ENCODE peak calls at places on chromosome 7, in eight cellular contexts. M is fibroblast of lung, C is colonic mucosa, V is psoas muscle, I is aorta, W is upper lobe of right lung, H is breast epithelium, S is endodermal cell. P is an unnamed sample. For H3K9me3 and H3K27me3, the result is how much of the 10 kb centered on the place peaks cover.

GRCh38 chr7:130986271-130986690 is 252.3 kb upstream of the KLF14 start:
- DNase-seq in H (no peak), V (no peak), W (no peak), C (no peak), S (no peak), I (no peak), M (peak), P (no peak)

GRCh38 chr7:99485094-99485493 is 12.4 kb downstream of the ZNF789 start:
- DNase-seq in C (no peak), W (no peak), H (no peak), S (no peak), M (no peak), I (no peak), V (peak), P (no peak)

GRCh38 chr7:5774790-5775189 is 6.7 kb downstream of the RNF216 start:
- DNase-seq in C (no peak), W (no peak), H (no peak), V (no peak), I (no peak), M (no peak), S (no peak), P (no peak)

GRCh38 chr7:140867467-140868314 is 57.0 kb downstream of the BRAF start:
- DNase-seq in V (no peak), I (no peak), M (no peak), H (no peak), W (no peak), C (no peak), S (no peak), P (no peak)

GRCh38 chr7:143003393-143004051 is 23.4 kb downstream of the OR9A2 start:
- DNase-seq in M (peak), V (no peak), C (no peak), S (no peak), W (no peak), H (no peak), I (no peak), P (peak)

GRCh38 chr7:127927339-127927679 is 103.9 kb downstream of the LRRC4 start:
- DNase-seq in S (no peak), H (no peak), C (no peak), I (no peak), M (peak), V (no peak), W (no peak), P (peak)

GRCh38 chr7:131056007-131056406 is 271.7 kb upstream of the MKLN1 start:
- DNase-seq in I (no peak), S (no peak), V (no peak), M (no peak), W (no peak), H (no peak), C (no peak), P (no peak)

GRCh38 chr7:21076054-21076453 is 289.4 kb upstream of the SP8 start:
- DNase-seq in I (no peak), M (no peak), H (no peak), C (peak), V (no peak), S (no peak), W (no peak), P (no peak)

GRCh38 chr7:151283302-151283701 is 34.8 kb upstream of the SMARCD3 start:
- DNase-seq in M (no peak), V (no peak), S (no peak), H (no peak), W (no peak), C (no peak), I (no peak), P (no peak)

GRCh38 chr7:35251606-35252310 is 2.1 kb downstream of the TBX20 start:
- DNase-seq in I (no peak), C (no peak), S (no peak), V (no peak), H (no peak), W (no peak), M (no peak), P (no peak)

GRCh38 chr7:133355325-133355708 is 102.4 kb downstream of the EXOC4 start:
- DNase-seq in H (no peak), W (no peak), S (no peak), C (no peak), M (peak), V (no peak), I (no peak), P (no peak)

GRCh38 chr7:36964297-36964696 is 240.0 kb upstream of the AOAH start:
- DNase-seq in V (no peak), S (no peak), W (no peak), H (no peak), C (no peak), I (no peak), M (no peak), P (no peak)

GRCh38 chr7:129285195-129285594 is 60.4 kb downstream of the AHCYL2 start:
- DNase-seq in V (no peak), W (no peak), I (no peak), S (no peak), M (peak), C (no peak), H (no peak), P (no peak)

GRCh38 chr7:75739796-75740672 is 1.3 kb upstream of the HIP1 start:
- DNase-seq in W (no peak), V (no peak), C (no peak), I (no peak), S (peak), M (peak), H (no peak), P (no peak)

GRCh38 chr7:40329601-40330153 is 194.9 kb downstream of the SUGCT start:
- DNase-seq in C (no peak), V (no peak), H (no peak), M (peak), I (no peak), S (no peak), W (no peak), P (no peak)

GRCh38 chr7:94003446-94004023 is 620 bp downstream of the BET1 start:
- DNase-seq in V (no peak), C (peak), M (no peak), W (no peak), S (peak), H (no peak), I (no peak), P (no peak)

GRCh38 chr7:1670894-1671875 is 1.1 kb downstream of the ELFN1 start:
- DNase-seq in S (peak), I (peak), V (peak), M (no peak), H (no peak), C (no peak), W (peak), P (no peak)

GRCh38 chr7:27784399-27785053 is 44.6 kb downstream of the TAX1BP1 start:
- DNase-seq in H (no peak), C (peak), V (no peak), W (no peak), M (peak), I (no peak), S (no peak), P (peak)

GRCh38 chr7:7970620-7971307 is 2.2 kb downstream of the GLCCI1 start:
- DNase-seq in S (no peak), M (no peak), I (no peak), C (peak), V (no peak), H (no peak), W (no peak), P (no peak)

GRCh38 chr7:139896831-139897230 is 67.8 kb downstream of the TBXAS1 start:
- DNase-seq in S (no peak), H (no peak), V (no peak), M (no peak), W (no peak), I (no peak), C (no peak), P (no peak)

GRCh38 chr7:45391618-45392451 is 182.3 kb upstream of the ADCY1 start:
- DNase-seq in V (no peak), S (peak), W (no peak), I (no peak), M (no peak), C (no peak), H (no peak), P (no peak)

GRCh38 chr7:100152404-100152803 is 3.7 kb downstream of the LAMTOR4 start:
- DNase-seq in V (no peak), H (no peak), M (no peak), W (no peak), S (no peak), I (no peak), C (no peak), P (no peak)

GRCh38 chr7:148782757-148783456 is 84.2 kb downstream of the CUL1 start:
- DNase-seq in S (no peak), V (no peak), C (no peak), I (no peak), H (no peak), M (no peak), W (no peak), P (no peak)

DNA sequence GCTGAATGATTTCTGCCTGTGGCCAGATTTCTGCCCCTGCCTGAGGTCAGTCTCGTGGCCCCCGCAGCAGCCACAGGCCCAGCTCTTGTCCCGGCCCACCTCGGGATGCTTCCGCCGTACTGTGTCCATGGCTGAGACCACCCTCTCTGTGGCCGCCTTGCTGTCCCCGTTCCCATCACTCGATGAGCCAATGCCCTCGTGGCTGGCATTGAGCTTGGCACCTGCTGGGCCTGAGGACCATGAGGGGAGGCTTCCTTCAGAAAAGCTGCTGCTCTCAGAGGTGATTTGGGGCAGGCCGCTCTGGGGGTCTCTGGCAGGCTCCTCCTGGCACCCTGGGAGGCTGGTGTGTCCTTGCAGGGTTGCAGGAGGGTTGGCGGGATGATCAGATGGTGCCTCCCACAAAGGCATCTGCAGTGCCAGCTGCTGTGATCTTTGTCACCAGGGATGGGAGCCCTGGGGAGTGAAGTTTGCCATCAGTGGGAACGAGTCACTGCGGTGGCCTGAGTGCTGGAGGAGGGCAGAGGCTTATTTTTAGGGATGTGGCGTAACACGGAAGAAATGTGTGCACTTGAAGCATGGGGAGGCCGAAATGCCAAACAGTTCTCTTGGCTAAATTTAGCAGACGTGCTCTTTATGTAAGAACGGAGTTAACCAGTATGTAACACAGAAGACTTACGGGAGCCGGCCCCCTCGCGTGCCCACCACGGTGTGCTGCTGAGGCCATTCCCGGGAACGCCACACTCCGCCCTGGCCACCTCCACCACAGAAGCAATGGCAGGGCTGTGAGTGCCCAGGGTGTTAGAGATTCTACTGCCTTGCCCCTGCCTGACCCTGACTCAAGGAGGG is 47.7 kb downstream of the VIPR2 start:
- DNase-seq in V (peak), H (no peak), W (peak), S (peak), C (no peak), M (no peak), I (peak), P (peak)
- H3K9me3 ChIP-seq in V (under half), H (under half), W (under half), S (under half), C (under half), M (under half), I (under half), P (under half)

DNA sequence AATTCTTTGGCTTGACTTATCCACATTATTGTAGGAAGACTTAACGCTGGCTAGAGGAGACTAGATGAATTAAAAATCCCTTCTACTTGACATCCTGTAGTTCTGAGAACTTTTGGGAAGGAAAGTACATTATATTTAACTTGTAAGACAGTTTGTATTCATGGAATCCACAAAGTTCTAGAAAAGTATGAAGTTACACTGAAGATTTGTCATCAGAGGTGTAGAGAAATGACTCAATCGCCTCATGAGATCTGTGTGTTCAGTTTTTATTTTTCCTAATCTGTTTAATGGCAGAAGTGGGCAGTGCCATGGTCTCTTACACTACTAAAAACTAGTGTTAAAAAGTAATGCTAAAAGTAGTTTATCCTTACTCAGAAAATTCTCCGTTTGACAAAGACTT is 89.1 kb upstream of the SMIM30 start:
- DNase-seq in S (no peak), V (no peak), W (no peak), C (no peak), H (no peak), I (no peak), M (no peak), P (no peak)
- H3K27ac ChIP-seq in S (no peak), V (no peak), W (no peak), C (no peak), H (no peak), I (no peak), M (no peak), P (no peak)

GRCh38 chr7:116188-116981 is 76.0 kb upstream of the FAM20C start:
- DNase-seq in I (no peak), S (no peak), W (no peak), M (no peak), V (no peak), C (no peak), H (no peak), P (no peak)
- H3K27me3 ChIP-seq in I (under half), S (under half), W (under half), M (under half), V (under half), C (under half), H (under half), P (under half)

GRCh38 chr7:134619627-134620331 is 26.9 kb upstream of the BPGM start:
- DNase-seq in S (no peak), C (no peak), W (no peak), H (no peak), M (peak), V (no peak), I (no peak), P (no peak)

GRCh38 chr7:134627109-134627774 is 19.4 kb upstream of the BPGM start:
- DNase-seq in C (no peak), S (no peak), M (no peak), H (no peak), W (no peak), V (no peak), I (no peak), P (no peak)

GRCh38 chr7:134622303-134622995 is 24.2 kb upstream of the BPGM start:
- DNase-seq in V (no peak), W (no peak), H (no peak), C (no peak), M (no peak), S (no peak), I (no peak), P (no peak)

GRCh38 chr7:134625571-134625970 is 21.1 kb upstream of the BPGM start:
- DNase-seq in W (no peak), C (no peak), I (no peak), H (no peak), S (no peak), V (no peak), M (peak), P (no peak)

DNA sequence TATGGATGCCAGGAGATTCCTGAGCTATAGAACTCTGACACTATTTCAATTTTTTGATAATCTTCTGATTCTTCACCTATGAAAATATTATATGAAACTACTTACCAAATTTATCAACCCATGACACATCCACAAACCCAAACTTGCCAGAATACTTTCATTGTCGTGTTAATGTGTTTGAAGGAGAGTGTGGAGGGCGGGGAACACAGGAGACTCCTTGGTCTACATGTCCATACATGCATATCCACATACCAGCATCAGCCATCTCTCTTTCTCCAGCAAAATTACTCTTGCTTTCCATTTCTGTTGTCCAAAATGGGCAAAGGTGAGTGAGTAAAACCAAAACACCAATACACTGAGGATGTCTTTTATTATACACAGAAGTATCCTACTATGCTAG is 23.5 kb upstream of the BPGM start:
- DNase-seq in C (no peak), M (no peak), W (no peak), H (no peak), I (no peak), V (no peak), S (no peak), P (no peak)
- H3K9me3 ChIP-seq in C (under half), M (under half), W (under half), H (under half), I (under half), V (under half), S (under half), P (under half)

DNA sequence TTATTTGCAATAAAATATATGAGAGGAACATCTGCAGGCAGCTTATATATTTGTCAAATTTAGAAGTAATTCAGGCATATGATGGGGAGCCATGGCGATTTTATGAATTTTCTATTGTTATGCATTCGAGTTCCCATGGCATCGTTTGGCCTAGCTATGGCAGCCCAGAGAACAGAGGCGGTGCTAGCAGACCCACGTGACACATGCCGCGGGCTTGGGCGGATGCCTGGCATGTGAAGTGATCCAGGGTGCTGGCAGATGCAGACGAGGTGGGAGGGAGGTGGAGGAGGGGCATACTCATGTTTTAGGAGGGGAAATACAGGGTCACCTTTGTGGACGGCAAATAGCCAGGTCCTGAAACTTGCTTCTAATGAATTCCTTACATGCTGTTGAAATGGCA is 560.0 kb upstream of the GALNT17 start:
- DNase-seq in M (peak), H (no peak), S (no peak), W (no peak), V (no peak), C (peak), I (no peak), P (no peak)
- H3K27ac ChIP-seq in M (no peak), H (no peak), S (peak), W (no peak), V (no peak), C (peak), I (no peak), P (no peak)

DNA sequence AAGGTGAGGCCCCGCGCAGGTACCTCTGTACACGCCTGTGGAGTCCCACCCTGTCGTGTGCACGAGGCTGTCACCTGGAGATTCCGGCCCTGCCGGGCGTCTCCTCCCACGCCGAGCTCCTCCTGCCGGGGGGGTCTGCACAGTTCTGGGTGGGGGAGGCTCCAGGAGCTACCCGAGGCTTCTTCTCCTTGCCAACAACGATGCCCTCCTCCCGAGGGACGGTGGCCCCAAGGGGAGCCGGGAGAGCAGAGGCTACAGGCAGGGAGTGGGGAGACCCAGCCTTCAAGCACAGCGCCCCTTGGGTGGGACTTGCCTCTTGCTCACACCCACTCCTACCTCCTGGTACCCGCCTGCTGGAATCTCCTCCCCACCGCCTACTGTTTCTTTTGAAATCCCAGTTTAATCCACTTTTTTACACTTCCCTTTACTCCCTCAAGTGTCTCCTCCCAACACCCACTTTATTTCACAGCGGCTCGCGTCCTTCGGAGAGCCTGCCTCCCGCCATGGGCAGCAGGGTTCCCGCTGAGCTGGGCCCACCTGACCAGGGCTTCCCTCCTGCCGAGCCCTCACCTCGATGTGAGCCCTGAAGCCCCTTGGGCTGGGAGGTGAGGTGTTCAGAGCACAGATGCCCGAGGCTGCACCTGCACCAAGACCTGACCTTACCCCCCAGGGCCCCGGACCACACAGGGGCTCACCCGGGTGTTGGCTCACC is 338.1 kb downstream of the DNAJB6 start:
- DNase-seq in W (peak), C (no peak), I (no peak), M (no peak), S (peak), V (no peak), H (no peak), P (no peak)
- H3K27me3 ChIP-seq in W (under half), C (under half), I (under half), M (under half), S (under half), V (under half), H (under half), P (under half)

GRCh38 chr7:158192956-158193355 is 394.7 kb downstream of the PTPRN2 start:
- DNase-seq in I (no peak), S (no peak), M (no peak), V (no peak), C (no peak), W (no peak), H (no peak), P (no peak)

GRCh38 chr7:158192184-158192835 is 395.3 kb downstream of the PTPRN2 start:
- DNase-seq in C (no peak), S (no peak), W (no peak), I (no peak), V (no peak), M (no peak), H (no peak), P (no peak)

GRCh38 chr7:158191671-158192070 is 396.0 kb downstream of the PTPRN2 start:
- DNase-seq in M (no peak), C (no peak), V (no peak), I (no peak), W (no peak), S (no peak), H (no peak), P (no peak)

GRCh38 chr7:158193446-158193845 is 394.2 kb downstream of the PTPRN2 start:
- DNase-seq in W (no peak), V (no peak), M (no peak), I (no peak), C (no peak), H (no peak), S (no peak), P (no peak)

DNA sequence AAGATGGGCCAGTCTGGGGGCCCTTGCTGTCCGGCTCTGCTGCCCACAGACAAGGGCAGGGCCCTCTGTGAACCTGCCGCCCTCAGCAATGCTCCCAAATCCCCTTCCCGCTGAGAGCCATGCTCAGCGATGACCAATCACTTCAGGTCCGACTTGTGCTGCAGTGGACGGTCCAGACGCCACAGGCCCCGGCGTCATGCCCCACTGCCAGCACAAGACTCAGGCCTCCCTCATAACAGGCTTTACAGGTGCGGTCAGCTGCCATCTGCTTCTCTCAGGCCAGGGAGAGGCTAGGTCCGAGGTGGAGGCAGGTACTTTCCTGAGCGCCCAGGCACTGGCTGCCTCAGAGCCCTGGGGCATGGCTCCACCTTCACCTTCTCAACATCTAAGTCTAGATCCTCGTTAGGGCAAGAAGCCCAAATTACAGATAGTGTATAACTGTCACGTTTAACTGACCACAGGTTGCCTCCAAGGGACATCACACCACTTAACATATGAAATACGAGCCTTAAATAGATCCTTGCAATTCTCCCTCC is 393.2 kb downstream of the PTPRN2 start:
- DNase-seq in V (no peak), H (no peak), S (no peak), W (no peak), I (no peak), C (no peak), M (no peak), P (no peak)
- H3K9me3 ChIP-seq in V (under half), H (under half), S (half or more), W (under half), I (under half), C (under half), M (under half), P (under half)

P was measured in body of pancreas.